ENCODE peak calls at places on chromosomes 2 and 18, in six cellular contexts. Y is endothelial cell of umbilical vein, J is dorsolateral prefrontal cortex, X is heart left ventricle, L is fibroblast of lung, V is esophagus squamous epithelium. Q is an unnamed sample.

GRCh38 chr2:120776649-120777048 is 41.0 kb downstream of the GLI2 start:
- DNase-seq in Y (no peak), J (no peak), X (no peak), L (no peak), V (no peak), Q (no peak)

GRCh38 chr2:212311807-212312404 is 226.7 kb downstream of the ERBB4 start:
- DNase-seq in Y (no peak), J (no peak), X (no peak), L (no peak), V (no peak), Q (no peak)

GRCh38 chr2:96866586-96866985 is 3.3 kb downstream of the SEMA4C start:
- DNase-seq in Y (peak), J (no peak), X (no peak), L (no peak), V (no peak), Q (no peak)

GRCh38 chr2:217396586-217396985 is 536.7 kb upstream of the TNP1 start:
- DNase-seq in Y (no peak), J (no peak), X (no peak), L (no peak), V (no peak), Q (no peak)

GRCh38 chr18:24063121-24063731 is 48.7 kb downstream of the TTC39C start:
- DNase-seq in Y (no peak), J (no peak), X (no peak), L (peak), V (no peak), Q (no peak)

GRCh38 chr2:227780981-227781630 is 32.5 kb upstream of the CCL20 start:
- DNase-seq in Y (no peak), J (no peak), X (no peak), L (no peak), V (no peak), Q (no peak)

GRCh38 chr18:47790036-47790435 is 140.4 kb downstream of the SMAD2 start:
- DNase-seq in Y (no peak), J (no peak), X (no peak), L (no peak), V (no peak), Q (no peak)

GRCh38 chr2:68762665-68763064 is 28.1 kb downstream of the ARHGAP25 start:
- DNase-seq in Y (peak), J (no peak), X (no peak), L (no peak), V (no peak), Q (no peak)

GRCh38 chr2:191189112-191189635 is 38.4 kb upstream of the STAT4 start:
- DNase-seq in Y (no peak), J (no peak), X (no peak), L (no peak), V (no peak), Q (no peak)

GRCh38 chr18:77098033-77098432 is 34.5 kb downstream of the MBP start:
- DNase-seq in Y (no peak), J (no peak), X (no peak), L (peak), V (no peak), Q (no peak)

GRCh38 chr2:63029058-63029457 is 21.6 kb upstream of the OTX1 start:
- DNase-seq in Y (peak), J (no peak), X (no peak), L (no peak), V (no peak), Q (no peak)

GRCh38 chr2:58106896-58107295 is 60.3 kb downstream of the VRK2 start:
- DNase-seq in Y (no peak), J (no peak), X (no peak), L (peak), V (no peak), Q (no peak)

DNA sequence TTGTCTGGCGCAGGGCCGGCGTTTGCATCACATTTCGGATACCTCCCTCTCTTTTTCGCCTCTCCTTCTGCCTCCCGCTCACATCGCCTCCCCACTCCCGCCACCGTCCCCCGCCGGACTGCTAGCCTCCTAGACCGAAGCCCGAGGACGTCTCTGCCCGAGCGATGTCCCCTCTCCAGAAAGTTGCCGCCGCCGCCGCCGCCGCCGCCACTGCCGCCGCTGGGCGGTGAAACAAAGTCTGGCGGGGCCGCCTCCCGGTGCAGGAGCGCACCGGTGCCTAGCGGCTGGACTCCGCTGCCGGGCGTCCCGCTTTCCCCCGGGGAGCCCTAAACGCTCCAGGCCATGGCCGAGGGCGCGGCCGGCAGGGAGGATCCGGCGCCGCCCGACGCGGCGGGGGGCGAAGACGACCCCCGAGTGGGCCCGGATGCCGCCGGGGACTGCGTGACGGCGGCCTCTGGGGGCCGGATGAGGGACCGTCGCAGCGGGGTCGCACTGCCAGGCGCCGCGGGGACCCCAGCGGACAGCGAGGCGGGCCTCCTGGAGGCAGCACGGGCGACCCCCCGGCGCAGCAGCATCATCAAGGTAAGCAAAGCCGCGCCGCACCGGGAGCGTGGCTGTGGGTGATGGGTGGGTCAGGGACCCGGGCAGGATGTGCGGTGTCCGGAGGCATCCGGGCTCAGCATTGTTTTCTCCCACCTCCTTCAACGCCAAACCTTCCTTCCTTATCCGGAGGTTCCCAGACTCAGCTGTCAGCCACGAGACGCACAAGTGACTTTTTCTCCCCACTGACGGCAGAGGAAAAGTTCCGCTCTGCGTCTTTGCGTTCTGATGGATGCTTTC is 585 bp downstream of the PLCL1 start:
- DNase-seq in Y (peak), J (peak), X (peak), L (peak), V (no peak), Q (peak)
- H3K27ac ChIP-seq in Y (peak), J (peak), X (peak), L (no peak), V (peak), Q (peak)

GRCh38 chr2:149797030-149797429 is 209.5 kb upstream of the MMADHC start:
- DNase-seq in Y (no peak), J (no peak), X (no peak), L (no peak), V (no peak), Q (no peak)

GRCh38 chr2:149800624-149801220 is 213.1 kb upstream of the MMADHC start:
- DNase-seq in Y (no peak), J (no peak), X (no peak), L (no peak), V (no peak), Q (no peak)

DNA sequence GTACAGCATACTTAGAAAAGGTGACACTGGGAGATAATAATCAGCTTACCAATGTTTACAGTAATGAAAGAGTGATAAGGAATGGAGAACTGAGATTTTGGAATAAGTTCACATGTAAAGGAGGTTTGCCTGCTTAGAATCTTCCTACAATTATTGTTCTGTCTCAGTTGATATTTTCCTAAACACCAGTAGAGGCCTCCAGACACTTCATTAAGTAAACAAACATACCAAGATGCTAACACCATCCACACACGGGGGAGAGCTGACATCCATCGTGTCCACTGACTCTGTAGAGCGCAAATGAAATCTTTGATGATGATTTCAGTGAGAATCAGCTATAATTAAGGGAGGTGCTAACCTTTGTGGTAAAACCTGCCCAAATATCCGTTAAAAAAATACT is 211.7 kb upstream of the MMADHC start:
- DNase-seq in Y (peak), J (no peak), X (no peak), L (peak), V (no peak), Q (no peak)
- TF ChIP-seq CTCF in Y (peak), J (peak), X (peak), L (peak), V (peak), Q (no peak)

DNA sequence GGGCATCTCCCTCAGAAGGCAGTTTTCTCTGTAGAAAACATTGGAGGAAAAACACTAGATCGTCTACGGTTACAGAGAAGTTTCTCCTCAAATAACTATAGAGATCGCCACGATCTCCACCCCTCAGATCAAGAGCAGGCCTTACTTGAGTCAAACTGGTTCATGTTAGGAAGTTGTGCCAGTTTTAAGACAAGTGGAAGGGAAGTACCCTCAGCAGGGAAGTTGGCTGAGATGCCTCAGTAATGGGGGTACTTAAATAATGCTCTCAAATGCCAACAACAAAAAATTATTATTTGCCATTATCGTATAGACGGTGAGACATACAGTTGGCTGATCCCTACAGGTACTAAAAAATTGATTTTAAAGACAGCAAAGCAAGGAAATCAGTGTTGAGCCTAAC is 8.2 kb upstream of the SMAD7 start:
- DNase-seq in Y (no peak), J (no peak), X (no peak), L (no peak), V (no peak), Q (no peak)
- H3K27ac ChIP-seq in Y (no peak), J (no peak), X (no peak), L (no peak), V (no peak), Q (no peak)

GRCh38 chr2:70477473-70477872 is 76.2 kb downstream of the TGFA start:
- DNase-seq in Y (no peak), J (no peak), X (no peak), L (no peak), V (no peak), Q (no peak)

GRCh38 chr2:70472256-70472905 is 81.2 kb downstream of the TGFA start:
- DNase-seq in Y (no peak), J (no peak), X (no peak), L (no peak), V (no peak), Q (no peak)

GRCh38 chr2:70473101-70473722 is 80.4 kb downstream of the TGFA start:
- DNase-seq in Y (no peak), J (no peak), X (no peak), L (no peak), V (no peak), Q (no peak)

GRCh38 chr2:70475266-70475665 is 78.4 kb downstream of the TGFA start:
- DNase-seq in Y (no peak), J (no peak), X (no peak), L (no peak), V (no peak), Q (no peak)

DNA sequence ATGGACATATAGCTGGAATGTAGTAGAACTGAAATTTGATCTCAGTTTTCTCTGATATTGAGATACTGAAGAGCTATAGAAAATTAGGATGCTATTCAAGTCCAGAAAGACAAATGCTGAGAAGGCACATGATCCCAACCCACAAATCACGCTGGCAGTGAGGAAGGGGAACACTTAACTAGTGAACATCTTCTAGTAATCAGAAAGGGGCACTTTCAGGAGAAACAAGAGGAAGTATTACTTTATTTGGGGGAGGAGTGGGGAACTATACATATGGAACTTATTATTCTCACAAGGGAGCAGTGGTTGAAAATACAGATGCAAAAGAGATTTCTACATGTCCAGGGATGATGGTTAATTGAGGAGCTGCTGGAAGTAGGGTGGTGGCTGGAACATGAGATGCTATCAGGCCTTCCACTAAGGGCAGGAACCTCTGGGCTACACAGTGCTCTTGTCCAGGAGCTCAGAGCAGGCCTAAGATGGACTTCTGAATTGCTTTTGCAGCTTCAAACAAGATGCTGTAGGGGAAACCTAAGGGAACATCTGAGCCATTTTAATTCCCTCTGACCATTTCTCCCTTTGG is 79.3 kb downstream of the TGFA start:
- DNase-seq in Y (no peak), J (no peak), X (no peak), L (no peak), V (no peak), Q (no peak)
- TF ChIP-seq CTCF in Y (no peak), J (no peak), X (no peak), L (no peak), V (no peak), Q (no peak)

GRCh38 chr18:26746284-26747130 is 119.0 kb downstream of the AQP4 start:
- DNase-seq in Y (no peak), J (no peak), X (no peak), L (peak), V (no peak), Q (no peak)
- H3K27ac ChIP-seq in Y (no peak), J (no peak), X (no peak), L (no peak), V (no peak), Q (no peak)

GRCh38 chr2:85718006-85718391 is 23.8 kb downstream of the GNLY start:
- DNase-seq in Y (no peak), J (no peak), X (peak), L (no peak), V (no peak), Q (no peak)
- TF ChIP-seq CTCF in Y (no peak), J (no peak), X (no peak), L (no peak), V (no peak), Q (peak)

GRCh38 chr2:54457326-54458023 is 1.3 kb downstream of the SPTBN1 start:
- DNase-seq in Y (peak), J (peak), X (peak), L (peak), V (no peak), Q (peak)
- H3K27ac ChIP-seq in Y (peak), J (peak), X (peak), L (peak), V (peak), Q (peak)

DNA sequence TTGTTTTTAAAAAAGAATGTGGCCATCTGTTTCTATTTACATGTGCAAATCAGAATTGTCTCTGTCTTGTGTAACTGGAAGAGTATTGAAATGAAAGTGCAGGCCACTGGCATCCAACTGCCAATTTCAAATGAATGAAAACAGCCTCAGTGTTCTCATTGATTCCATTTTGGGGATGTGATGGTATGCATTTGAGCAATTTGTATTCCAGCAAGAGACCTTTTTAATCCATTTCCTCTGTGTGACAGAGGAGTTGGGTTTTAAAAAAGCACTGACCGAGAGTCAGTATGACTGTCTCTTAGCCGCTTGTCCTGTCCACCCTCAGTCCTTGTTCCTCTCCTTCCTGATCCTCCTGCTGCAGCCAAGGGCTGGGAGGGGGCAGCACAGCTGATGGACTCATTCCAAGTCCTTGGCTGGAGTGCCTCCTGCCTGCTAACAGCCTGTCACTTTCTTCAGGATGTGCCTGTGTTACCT is 50.0 kb downstream of the ASAP2 start:
- DNase-seq in Y (peak), J (no peak), X (no peak), L (no peak), V (no peak), Q (no peak)
- TF ChIP-seq CTCF in Y (no peak), J (no peak), X (no peak), L (no peak), V (no peak), Q (no peak)

Q was measured in left lung.